ENCODE peak calls at places on chromosomes 16 and 17, in six cellular contexts. G is psoas muscle; B is posterior vena cava; F is activated CD8-positive, alpha-beta memory T cell treated with anti-CD3 and anti-CD28 coated beads for 1 hour; P is fibroblast of mammary gland; Y is RCC 7860. O is an unnamed sample.
A peak's percentile ranks its signal among the peaks of the same experiment; 100 is the strongest.

GRCh38 chr17:65538679-65539529 is 22.5 kb downstream of the AXIN2 start:
- DNase-seq in P (no peak), B (peak; percentile 34), F (no peak), G (no peak), Y (no peak), O (no peak)

GRCh38 chr17:4594406-4595349 is 10.3 kb downstream of the SMTNL2 start:
- DNase-seq in Y (no peak), G (peak; percentile 75), P (no peak), F (peak; percentile 11), B (no peak), O (no peak)

GRCh38 chr17:82300707-82301270 is 16.6 kb downstream of the CD7 start:
- DNase-seq in P (peak; percentile 43), G (peak; percentile 87), Y (peak; percentile 10), B (peak; percentile 92), F (peak; percentile 62), O (no peak)

GRCh38 chr17:81685108-81685507 is 1.3 kb downstream of the HGS start:
- DNase-seq in P (peak; percentile 87), G (peak; percentile 50), F (no peak), Y (peak; percentile 86), B (no peak), O (peak; percentile 98)

GRCh38 chr16:10613771-10614485 is 33.5 kb upstream of the EMP2 start:
- DNase-seq in F (no peak), G (no peak), Y (no peak), P (no peak), B (no peak), O (no peak)

GRCh38 chr17:65559802-65560627 is 1.4 kb downstream of the AXIN2 start:
- DNase-seq in G (peak; percentile 68), F (peak; percentile 4), B (no peak), P (no peak), Y (no peak), O (no peak)

GRCh38 chr16:69260019-69260418 is 51.1 kb upstream of the VPS4A start:
- DNase-seq in F (no peak), G (no peak), P (no peak), Y (no peak), B (no peak), O (no peak)

GRCh38 chr16:81604960-81605383 is 160.4 kb downstream of the CMIP start:
- DNase-seq in Y (peak; percentile 59), B (no peak), P (peak; percentile 56), F (no peak), G (no peak), O (peak; percentile 92)

GRCh38 chr17:51461578-51462004 is 201.2 kb downstream of the UTP18 start:
- DNase-seq in P (peak; percentile 54), F (peak; percentile 14), B (peak; percentile 86), Y (peak; percentile 56), G (peak; percentile 66), O (peak; percentile 69)

GRCh38 chr17:41419712-41420111 is 4.7 kb downstream of the KRT37 start:
- DNase-seq in B (no peak), G (no peak), Y (no peak), F (no peak), P (no peak), O (no peak)

GRCh38 chr17:78127888-78128615 is 503 bp downstream of the TMC6 start:
- DNase-seq in F (no peak), B (no peak), Y (no peak), G (no peak), P (no peak), O (no peak)

GRCh38 chr17:64662774-64663367 is 764 bp upstream of the SMURF2 start:
- DNase-seq in Y (no peak), F (no peak), B (no peak), P (no peak), G (no peak), O (no peak)

GRCh38 chr16:79509221-79509631 is 91.3 kb downstream of the MAF start:
- DNase-seq in F (no peak), B (peak; percentile 80), P (no peak), G (peak; percentile 76), Y (no peak), O (no peak)

GRCh38 chr16:49021136-49021535 is 260.5 kb downstream of the CBLN1 start:
- DNase-seq in F (no peak), G (no peak), Y (no peak), P (peak; percentile 96), B (no peak), O (no peak)

GRCh38 chr17:45225051-45225700 is 3.5 kb downstream of the FMNL1 start:
- DNase-seq in Y (peak; percentile 77), F (no peak), G (peak; percentile 48), B (no peak), P (no peak), O (peak; percentile 97)

GRCh38 chr16:67256701-67257230 is 8.0 kb downstream of the SLC9A5 start:
- DNase-seq in Y (no peak), B (peak; percentile 62), P (no peak), F (no peak), G (peak; percentile 36), O (no peak)

GRCh38 chr16:12461971-12462370 is 341.7 kb downstream of the CPPED1 start:
- DNase-seq in B (peak; percentile 50), G (no peak), F (no peak), P (no peak), Y (no peak), O (no peak)

GRCh38 chr17:77129568-77130301 is 11.0 kb upstream of the SEC14L1 start:
- DNase-seq in G (peak; percentile 83), B (no peak), P (peak; percentile 51), F (no peak), Y (no peak), O (no peak)

O was measured in H54.